ENCODE peak calls at places on chromosomes 11 and 22, in four cellular contexts. R, M, Z and V are unnamed samples.

GRCh38 chr11:3219281-3219892 is 774 bp upstream of the MRGPRG start:
- DNase-seq in Z (no peak), R (no peak), M (no peak), V (no peak)

GRCh38 chr11:96008161-96008560 is 84.3 kb upstream of the MTMR2 start:
- DNase-seq in R (no peak), M (peak; percentile 95), Z (peak; percentile 93), V (no peak)

GRCh38 chr11:76835928-76836612 is 24.6 kb upstream of the ACER3 start:
- DNase-seq in M (peak; percentile 68), R (peak; percentile 64), Z (peak; percentile 91), V (peak; percentile 57)

GRCh38 chr11:111581341-111581740 is 20.9 kb upstream of the SIK2 start:
- DNase-seq in R (no peak), Z (no peak), M (no peak), V (no peak)

GRCh38 chr11:1559103-1559951 is 12.7 kb downstream of the DUSP8 start:
- DNase-seq in R (no peak), Z (peak; percentile 76), M (peak; percentile 66), V (peak; percentile 92)

GRCh38 chr11:47971501-47971900 is 8.9 kb upstream of the PTPRJ start:
- DNase-seq in M (no peak), R (no peak), Z (no peak), V (no peak)

GRCh38 chr22:17201285-17201945 is 17.8 kb downstream of the ADA2 start:
- DNase-seq in Z (peak; percentile 47), R (peak; percentile 21), M (peak; percentile 18), V (no peak)

GRCh38 chr11:118313242-118313641 is 8.7 kb downstream of the CD3E start:
- DNase-seq in M (no peak), R (no peak), Z (no peak), V (no peak)

GRCh38 chr11:98940913-98941312 is 79.8 kb upstream of the CNTN5 start:
- DNase-seq in M (no peak), Z (no peak), R (no peak), V (peak; percentile 17)

GRCh38 chr11:3159296-3160190 is 5.6 kb downstream of the OSBPL5 start:
- DNase-seq in M (no peak), R (no peak), Z (peak; percentile 58), V (no peak)

GRCh38 chr11:57427692-57428082 is 766 bp upstream of the SLC43A3 start:
- DNase-seq in M (peak; percentile 57), R (no peak), Z (peak; percentile 96), V (no peak)

GRCh38 chr11:119832536-119832935 is 103.5 kb upstream of the NECTIN1 start:
- DNase-seq in M (peak; percentile 5), Z (no peak), R (no peak), V (no peak)

GRCh38 chr22:20430101-20430640 is 7.5 kb downstream of the SCARF2 start:
- DNase-seq in Z (no peak), M (no peak), R (no peak), V (no peak)

DNA sequence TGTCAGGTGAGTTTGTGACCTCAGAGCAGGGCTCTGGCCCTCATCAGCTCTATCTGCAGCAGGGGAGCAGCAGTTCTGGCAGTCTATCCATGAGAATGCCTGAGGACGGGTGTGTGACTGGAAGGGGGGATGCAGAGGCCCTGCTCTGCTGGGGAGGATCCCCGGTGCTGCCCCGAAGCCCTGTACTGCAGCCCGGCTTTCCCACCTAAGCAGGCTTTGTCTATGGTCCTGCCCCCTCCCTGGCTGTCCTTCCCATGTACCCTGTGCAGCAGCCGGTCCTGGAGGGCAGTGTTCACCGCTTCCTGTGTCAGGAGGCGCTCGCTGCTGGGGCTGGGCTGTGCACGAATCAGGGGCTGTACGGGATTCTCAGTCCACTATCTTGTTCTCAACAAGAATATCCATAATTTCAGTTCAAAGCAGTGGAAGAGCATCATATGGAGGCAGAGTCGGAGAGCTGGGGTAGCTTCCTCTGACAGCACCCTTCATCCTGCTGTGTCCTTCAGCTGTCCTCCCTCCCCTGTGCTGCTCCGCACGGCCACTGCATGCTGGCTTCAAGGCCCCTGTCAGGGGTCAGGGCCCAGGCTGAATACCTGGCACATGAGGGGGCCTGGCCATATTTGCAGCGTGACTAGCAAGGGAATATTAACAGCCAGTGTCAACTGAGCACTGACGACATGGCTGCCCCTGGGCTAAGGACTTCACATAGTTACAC is 125.2 kb downstream of the CTTN start:
- DNase-seq in M (no peak), R (no peak), Z (no peak), V (no peak)
- H3K9me3 ChIP-seq in M (no peaks in the 10 kb centered on the region), R (no peaks in the 10 kb centered on the region), Z (no peaks in the 10 kb centered on the region), V (no peaks in the 10 kb centered on the region)

GRCh38 chr11:115926090-115926489 is 421.9 kb upstream of the CADM1 start:
- DNase-seq in Z (no peak), R (no peak), M (no peak), V (no peak)

GRCh38 chr11:115925568-115925904 is 421.3 kb upstream of the CADM1 start:
- DNase-seq in M (no peak), Z (no peak), R (no peak), V (no peak)

GRCh38 chr11:115927823-115928329 is 423.7 kb upstream of the CADM1 start:
- DNase-seq in R (no peak), Z (no peak), M (no peak), V (no peak)

GRCh38 chr11:115926601-115927000 is 422.4 kb upstream of the CADM1 start:
- DNase-seq in Z (no peak), R (no peak), M (peak; percentile 22), V (no peak)

GRCh38 chr11:115924744-115925567 is 420.7 kb upstream of the CADM1 start:
- DNase-seq in M (peak; percentile 95), R (no peak), Z (peak; percentile 32), V (no peak)
- TF ChIP-seq CTCF in M (no peak), R (no peak), Z (no peak), V (no peak)

GRCh38 chr11:64306563-64306875 is 1.2 kb downstream of the ESRRA start:
- DNase-seq in M (no peak), R (no peak), Z (no peak), V (no peak)
- H2AFZ ChIP-seq in M (peak overlapping the region; percentile 89), R (peak overlapping the region; percentile 57), Z (peak overlapping the region; percentile 8), V (peak overlapping the region; percentile 64)

DNA sequence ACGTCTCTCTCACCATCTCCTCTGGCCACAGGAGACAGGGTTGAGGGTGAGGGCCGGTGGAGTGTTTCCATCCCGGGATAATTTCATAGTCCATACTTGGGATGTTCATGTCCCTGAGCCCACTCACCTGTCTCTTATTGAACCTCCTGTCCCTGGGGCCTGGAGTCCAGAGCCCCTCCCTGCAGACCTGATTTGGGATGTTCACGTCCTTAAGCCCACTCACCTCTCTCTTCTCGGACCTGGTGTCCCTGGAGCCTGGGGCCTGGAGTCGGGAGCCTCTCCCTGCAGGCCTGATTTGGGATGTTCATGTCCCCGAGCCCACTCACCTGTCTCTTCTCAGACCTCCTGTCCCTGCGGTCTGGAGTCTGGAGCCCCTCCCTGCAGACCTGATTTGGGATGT is 868.2 kb downstream of the BRD1 start:
- DNase-seq in Z (no peak), M (no peak), R (no peak), V (no peak)
- H3K9me3 ChIP-seq in Z (no peaks in the 10 kb centered on the region), M (peaks cover 50% of the 10 kb centered on the region), R (peaks cover 8% of the 10 kb centered on the region), V (peaks cover 3% of the 10 kb centered on the region)

DNA sequence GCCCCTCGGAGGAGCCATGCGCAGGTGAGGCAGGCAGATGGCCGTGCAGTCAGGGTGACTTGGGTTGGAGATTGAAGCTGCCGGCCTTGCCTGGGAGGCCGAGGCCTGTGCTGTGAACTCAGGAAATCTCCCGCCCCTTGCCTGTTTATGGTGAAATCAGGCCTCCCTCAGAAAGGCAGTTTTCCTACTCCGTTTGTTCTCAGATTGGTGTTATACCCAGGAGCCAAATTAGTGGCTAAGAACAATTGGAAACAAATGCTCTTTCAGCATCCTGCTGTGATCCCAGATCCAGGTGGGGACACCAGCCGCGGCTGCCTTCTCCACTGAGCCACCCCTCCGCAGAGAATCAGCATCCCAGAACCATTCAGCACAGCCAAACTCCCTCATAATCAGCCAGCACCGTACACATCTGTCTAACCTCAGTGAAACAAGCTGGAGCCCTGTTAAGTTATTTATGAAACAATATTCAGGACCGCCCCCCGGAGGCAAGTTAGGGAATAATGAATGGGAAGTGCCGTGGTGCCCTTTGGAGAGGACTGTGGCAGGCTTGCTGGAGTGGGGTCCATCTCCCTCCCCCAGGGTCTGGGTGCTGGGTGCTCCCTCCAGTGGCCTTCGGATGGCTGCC is 60.0 kb downstream of the PKNOX2 start:
- DNase-seq in Z (peak; percentile 60), M (peak; percentile 23), R (peak; percentile 45), V (no peak)
- TF ChIP-seq CTCF in Z (peak; percentile 51), M (peak; percentile 36), R (peak; percentile 28), V (no peak)

DNA sequence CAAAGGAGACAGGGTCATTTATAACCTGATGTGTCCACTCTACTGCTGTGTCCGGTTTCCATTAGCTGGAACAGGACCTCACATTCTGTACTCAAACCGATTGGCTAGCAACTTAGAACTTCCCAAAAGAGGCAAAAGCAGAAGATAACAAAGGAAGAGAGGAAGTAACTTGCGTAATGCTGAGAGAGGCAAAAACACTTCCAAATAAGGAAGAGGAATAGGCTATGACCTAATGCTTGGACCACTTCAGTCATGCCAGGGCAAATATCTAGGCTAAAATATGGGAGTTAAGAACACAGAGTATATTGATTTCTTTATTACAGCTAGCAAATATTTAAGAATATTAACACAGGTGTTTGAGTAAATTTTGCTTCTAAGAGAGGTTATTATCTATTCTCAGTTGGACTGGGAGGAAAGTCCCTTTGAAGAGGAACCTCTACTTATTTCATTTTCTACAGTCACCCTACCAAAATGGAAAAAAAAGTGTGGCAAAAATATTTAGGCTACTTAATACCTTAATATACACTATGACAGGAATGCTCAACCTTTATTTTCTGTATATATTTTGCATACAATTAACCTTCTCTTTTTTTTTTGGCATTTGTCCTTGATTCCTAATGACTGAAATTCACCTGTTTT is 499.8 kb upstream of the CHORDC1 start:
- DNase-seq in M (no peak), Z (peak; percentile 54), R (no peak), V (no peak)
- H2AFZ ChIP-seq in M (no peak overlapping the region), Z (no peak overlapping the region), R (no peak overlapping the region), V (no peak overlapping the region)

GRCh38 chr22:47286590-47286989 is 524.1 kb downstream of the TBC1D22A start:
- DNase-seq in M (no peak), R (no peak), Z (no peak), V (no peak)

GRCh38 chr22:47290706-47291430 is 528.4 kb downstream of the TBC1D22A start:
- DNase-seq in Z (no peak), R (no peak), M (no peak), V (no peak)

GRCh38 chr22:47287516-47287915 is 525.1 kb downstream of the TBC1D22A start:
- DNase-seq in Z (no peak), M (no peak), R (no peak), V (no peak)

GRCh38 chr22:47289316-47289985 is 527.0 kb downstream of the TBC1D22A start:
- DNase-seq in R (no peak), Z (no peak), M (no peak), V (no peak)

GRCh38 chr22:47288640-47289039 is 526.2 kb downstream of the TBC1D22A start:
- DNase-seq in Z (no peak), R (no peak), M (no peak), V (no peak)
- H3K9me3 ChIP-seq in Z (no peaks in the 10 kb centered on the region), R (no peaks in the 10 kb centered on the region), M (peaks cover 4% of the 10 kb centered on the region), V (no peaks in the 10 kb centered on the region)